ENCODE peak calls at places on chromosomes 12 and 14, in six cellular contexts. X is epithelial cell of esophagus, J is GM06990, B is dorsolateral prefrontal cortex, I is pancreas, T is astrocyte. Y is an unnamed sample.

GRCh38 chr12:58443273-58443980 is 476.9 kb downstream of the LRIG3 start:
- DNase-seq in J (no peak), X (peak), T (no peak), B (no peak), I (no peak), Y (peak)

GRCh38 chr14:63713765-63714164 is 14.1 kb downstream of the SGPP1 start:
- DNase-seq in X (peak), I (no peak), B (no peak), J (no peak), T (peak), Y (peak)

GRCh38 chr12:100443434-100443833 is 30.2 kb upstream of the NR1H4 start:
- DNase-seq in J (no peak), X (no peak), B (no peak), I (no peak), T (no peak), Y (no peak)

GRCh38 chr12:50110762-50111416 is 1.1 kb upstream of the COX14 start:
- DNase-seq in I (no peak), X (peak), J (peak), T (no peak), B (no peak), Y (no peak)

GRCh38 chr14:83975435-83976222 is 1554.3 kb upstream of the FLRT2 start:
- DNase-seq in T (no peak), X (no peak), B (no peak), J (no peak), I (peak), Y (no peak)

GRCh38 chr12:62643470-62643869 is 176.8 kb downstream of the MON2 start:
- DNase-seq in J (no peak), T (peak), B (no peak), I (no peak), X (no peak), Y (no peak)

GRCh38 chr12:128905003-128905544 is 51.8 kb downstream of the GLT1D1 start:
- DNase-seq in I (no peak), J (no peak), B (no peak), X (no peak), T (no peak), Y (peak)

GRCh38 chr12:113060336-113060960 is 3.9 kb downstream of the DTX1 start:
- DNase-seq in I (no peak), T (no peak), J (no peak), X (no peak), B (no peak), Y (no peak)

GRCh38 chr12:54228471-54228870 is 39.7 kb upstream of the SMUG1 start:
- DNase-seq in X (no peak), J (no peak), I (no peak), B (no peak), T (no peak), Y (no peak)

GRCh38 chr14:73245401-73246325 is 8.4 kb downstream of the PAPLN start:
- DNase-seq in I (peak), B (no peak), T (no peak), X (peak), J (peak), Y (peak)

GRCh38 chr12:114269153-114269552 is 136.8 kb downstream of the TBX5 start:
- DNase-seq in B (no peak), T (no peak), J (peak), I (no peak), X (peak), Y (peak)

GRCh38 chr14:93957333-93957710 is 19.0 kb downstream of the ASB2 start:
- DNase-seq in T (no peak), X (no peak), J (no peak), B (no peak), I (no peak), Y (no peak)

GRCh38 chr14:20662968-20663731 is 21.2 kb upstream of the RNASE4 start:
- DNase-seq in I (peak), X (peak), B (no peak), T (peak), J (peak), Y (peak)

GRCh38 chr12:34406996-34407300 is 384.7 kb downstream of the ALG10 start:
- DNase-seq in T (no peak), I (no peak), X (no peak), J (no peak), B (peak), Y (no peak)

GRCh38 chr12:42698213-42698612 is 108.7 kb upstream of the PRICKLE1 start:
- DNase-seq in B (no peak), X (peak), I (no peak), J (no peak), T (peak), Y (peak)

GRCh38 chr12:70609739-70610491 is 27.3 kb downstream of the PTPRB start:
- DNase-seq in B (no peak), I (peak), T (no peak), X (peak), J (peak), Y (peak)

GRCh38 chr12:101566318-101566717 is 28.5 kb upstream of the MYBPC1 start:
- DNase-seq in X (no peak), T (no peak), J (no peak), I (no peak), B (no peak), Y (no peak)

GRCh38 chr14:52879958-52880357 is 70.9 kb downstream of the FERMT2 start:
- DNase-seq in J (no peak), X (no peak), I (no peak), T (peak), B (no peak), Y (no peak)

GRCh38 chr12:11981174-11981733 is 89.5 kb upstream of the BCL2L14 start:
- DNase-seq in X (peak), B (no peak), I (no peak), J (peak), T (peak), Y (peak)

DNA sequence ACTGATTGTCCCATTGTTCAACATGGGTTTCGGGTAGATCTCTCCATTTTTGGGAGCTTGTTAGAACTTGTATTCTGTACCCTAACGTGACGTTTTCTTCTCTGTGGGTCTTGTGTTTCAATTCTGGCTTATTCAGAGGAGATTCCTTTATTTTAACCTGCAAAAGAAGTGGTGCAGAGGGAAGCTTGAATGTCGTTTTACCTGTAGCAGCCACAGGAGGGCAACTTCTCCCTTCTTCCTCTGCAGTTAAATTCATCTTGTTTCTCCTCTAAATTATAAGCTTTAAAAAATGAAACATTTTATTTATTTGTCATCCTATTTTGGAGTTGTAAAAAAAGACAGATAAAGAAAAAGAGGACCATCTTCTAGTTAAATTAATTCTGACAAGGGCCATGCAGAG is 13.7 kb upstream of the CLEC4D start:
- DNase-seq in T (no peak), J (no peak), X (peak), I (no peak), B (no peak), Y (no peak)
- TF ChIP-seq CTCF in T (no peak), J (no peak), X (peak), I (no peak), B (no peak), Y (no peak)

GRCh38 chr14:77271113-77271710 is at the start of gene NGB:
- DNase-seq in B (no peak), X (no peak), I (peak), J (no peak), T (no peak), Y (no peak)
- H3K4me3 ChIP-seq in B (peak), X (no peak), I (peak), J (no peak), T (no peak), Y (peak)

GRCh38 chr12:55499810-55500252 is 7.7 kb downstream of the OR6C68 start:
- DNase-seq in T (no peak), X (no peak), I (no peak), B (no peak), J (no peak), Y (no peak)

GRCh38 chr12:55495490-55495889 is 3.3 kb downstream of the OR6C68 start:
- DNase-seq in T (no peak), J (no peak), I (no peak), B (no peak), X (no peak), Y (no peak)

GRCh38 chr12:55499231-55499630 is 7.1 kb downstream of the OR6C68 start:
- DNase-seq in B (no peak), X (no peak), J (no peak), I (no peak), T (no peak), Y (no peak)
- TF ChIP-seq CTCF in B (no peak), X (no peak), J (no peak), I (no peak), T (no peak), Y (no peak)

DNA sequence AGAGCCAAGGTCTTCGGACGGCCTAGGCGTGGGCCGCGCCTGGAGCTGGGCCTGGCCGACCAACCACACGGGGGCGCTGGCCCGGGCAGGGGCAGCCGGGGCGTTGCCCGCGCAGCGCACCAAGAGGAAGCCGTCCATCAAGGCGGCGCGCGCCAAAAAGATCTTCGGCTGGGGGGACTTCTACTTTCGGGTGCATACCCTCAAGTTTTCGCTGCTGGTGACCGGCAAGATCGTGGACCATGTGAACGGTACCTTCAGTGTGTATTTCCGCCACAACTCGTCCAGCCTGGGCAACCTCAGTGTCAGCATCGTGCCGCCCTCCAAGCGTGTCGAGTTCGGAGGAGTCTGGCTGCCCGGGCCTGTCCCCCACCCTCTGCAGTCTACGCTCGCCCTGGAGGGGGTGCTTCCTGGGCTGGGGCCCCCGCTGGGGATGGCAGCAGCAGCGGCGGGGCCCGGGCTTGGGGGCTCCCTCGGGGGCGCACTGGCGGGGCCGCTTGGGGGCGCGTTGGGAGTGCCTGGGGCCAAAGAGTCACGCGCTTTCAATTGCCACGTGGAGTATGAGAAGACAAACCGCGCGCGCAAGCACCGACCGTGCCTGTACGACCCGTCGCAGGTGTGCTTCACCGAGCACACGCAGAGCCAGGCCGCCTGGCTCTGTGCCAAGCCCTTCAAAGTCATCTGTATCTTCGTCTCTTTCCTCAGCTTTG is 4.4 kb upstream of the SHMT2 start:
- DNase-seq in X (peak), I (peak), J (peak), T (no peak), B (no peak), Y (no peak)
- H3K4me3 ChIP-seq in X (no peak), I (no peak), J (no peak), T (no peak), B (no peak), Y (no peak)

GRCh38 chr14:89246290-89246689 is 170.7 kb downstream of the FOXN3 start:
- DNase-seq in B (no peak), I (no peak), T (no peak), J (no peak), X (no peak), Y (no peak)
- TF ChIP-seq CTCF in B (no peak), I (no peak), T (no peak), J (no peak), X (no peak), Y (no peak)

DNA sequence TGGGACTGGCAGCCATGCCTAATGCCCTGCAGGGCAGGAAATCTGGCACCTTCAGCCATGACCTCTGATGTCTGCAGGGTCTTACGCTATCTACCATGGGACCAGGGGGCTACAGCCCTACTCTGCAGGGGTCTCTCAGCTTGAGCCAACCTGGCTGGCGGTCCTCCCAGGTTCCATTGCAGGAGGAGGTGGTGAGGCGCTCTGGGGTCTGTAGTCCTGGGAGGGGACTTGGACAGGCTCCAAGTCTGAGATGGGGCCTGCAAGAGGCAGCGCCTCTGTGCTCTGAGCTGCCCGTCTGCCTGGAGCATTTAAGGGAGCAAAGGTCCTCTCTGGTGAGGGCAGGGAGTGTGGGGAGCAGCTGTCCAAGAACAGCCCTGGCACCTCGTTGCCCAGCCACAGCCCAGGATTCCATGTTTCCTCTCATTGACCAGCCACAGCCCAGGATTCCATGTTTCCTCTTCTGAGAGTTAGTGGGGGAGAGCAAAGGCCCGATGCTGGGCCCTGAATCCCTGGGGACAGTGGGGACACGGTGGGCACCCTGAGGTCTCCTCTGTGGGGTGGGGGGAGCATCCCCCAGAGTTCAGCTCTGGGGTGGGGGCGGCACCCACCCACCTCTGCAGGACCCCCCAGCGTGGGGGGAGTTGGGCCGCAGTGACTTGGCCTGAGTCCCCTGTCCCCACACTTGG is 678 bp downstream of the PLD4 start:
- DNase-seq in I (peak), X (no peak), T (no peak), J (no peak), B (no peak), Y (no peak)
- H3K4me3 ChIP-seq in I (no peak), X (no peak), T (no peak), J (no peak), B (no peak), Y (no peak)

Y was measured in bronchial epithelial cell.